ENCODE peak calls at places on chromosome 2, in ten cellular contexts. S is cardiac muscle cell; T is AG08396; H is fibroblast of the conjunctiva; N is CD8-positive, alpha-beta T cell; E is GM13977; U is COR-L47; K is G401; P is ACHN; G is omental fat pad. Q is an unnamed sample.

GRCh38 chr2:185245806-185246205 is 492.8 kb upstream of the FSIP2 start:
- DNase-seq in P (no peak), S (peak), T (no peak), G (no peak), N (no peak), U (no peak), E (no peak), K (no peak), H (no peak), Q (no peak)

GRCh38 chr2:144079808-144080207 is 440.1 kb downstream of the ZEB2 start:
- DNase-seq in N (no peak), U (no peak), K (no peak), T (no peak), G (no peak), H (no peak), S (no peak), P (no peak), E (no peak), Q (no peak)

GRCh38 chr2:236843604-236844003 is 242.1 kb upstream of the COPS8 start:
- DNase-seq in G (no peak), U (no peak), S (no peak), N (no peak), K (no peak), E (no peak), H (no peak), T (no peak), P (no peak), Q (no peak)

GRCh38 chr2:48345176-48345575 is 184.8 kb upstream of the STON1 start:
- DNase-seq in N (no peak), H (no peak), G (no peak), K (no peak), U (no peak), P (no peak), E (no peak), S (no peak), T (no peak), Q (no peak)

GRCh38 chr2:157868993-157869392 is 7.1 kb downstream of the ACVR1 start:
- DNase-seq in T (no peak), K (no peak), G (no peak), N (no peak), P (no peak), U (no peak), H (no peak), S (no peak), E (no peak), Q (no peak)

GRCh38 chr2:237147317-237147716 is 61.6 kb downstream of the COPS8 start:
- DNase-seq in T (no peak), U (no peak), H (no peak), K (no peak), E (no peak), N (no peak), P (peak), G (no peak), S (no peak), Q (no peak)

GRCh38 chr2:110770696-110771425 is 38.5 kb downstream of the ACOXL start:
- DNase-seq in K (peak), N (no peak), H (peak), E (no peak), T (peak), U (peak), P (no peak), G (no peak), S (peak), Q (no peak)

GRCh38 chr2:233252227-233252626 is 754 bp downstream of the ATG16L1 start:
- DNase-seq in K (peak), T (no peak), N (no peak), U (no peak), H (no peak), G (no peak), E (no peak), S (no peak), P (peak), Q (no peak)

GRCh38 chr2:11581129-11581796 is 47.4 kb downstream of the GREB1 start:
- DNase-seq in E (no peak), U (no peak), K (no peak), G (no peak), N (no peak), H (no peak), S (no peak), P (no peak), T (no peak), Q (no peak)

GRCh38 chr2:16717477-16717876 is 51.8 kb upstream of the CYRIA start:
- DNase-seq in S (no peak), N (no peak), G (no peak), H (no peak), U (no peak), P (no peak), T (no peak), E (no peak), K (no peak), Q (no peak)

GRCh38 chr2:206127656-206128055 is 31.6 kb downstream of the NDUFS1 start:
- DNase-seq in N (no peak), H (no peak), K (peak), T (no peak), E (no peak), G (no peak), U (no peak), S (no peak), P (peak), Q (no peak)

GRCh38 chr2:130829020-130829419 is 7.7 kb upstream of the ARHGEF4 start:
- DNase-seq in P (peak), S (no peak), G (no peak), T (no peak), H (no peak), U (no peak), N (no peak), E (no peak), K (no peak), Q (peak)

GRCh38 chr2:230054079-230054478 is 14.6 kb downstream of the SLC16A14 start:
- DNase-seq in G (no peak), P (peak), T (peak), S (no peak), E (peak), N (no peak), K (no peak), H (no peak), U (no peak), Q (peak)

GRCh38 chr2:11505652-11506610 is 27.9 kb upstream of the GREB1 start:
- DNase-seq in T (no peak), U (no peak), K (no peak), N (no peak), S (no peak), P (no peak), G (no peak), E (no peak), H (no peak), Q (peak)

GRCh38 chr2:195590199-195590865 is 66.7 kb upstream of the SLC39A10 start:
- DNase-seq in S (no peak), N (no peak), G (no peak), P (no peak), T (no peak), U (no peak), H (no peak), K (no peak), E (no peak), Q (no peak)

GRCh38 chr2:237715459-237715947 is 83.1 kb upstream of the RBM44 start:
- DNase-seq in U (no peak), N (no peak), T (no peak), E (no peak), G (no peak), H (no peak), S (no peak), P (no peak), K (no peak), Q (no peak)